ENCODE peak calls at places on chromosomes 13 and 19, in seven cellular contexts. U is activated CD4-positive, alpha-beta T cell treated with anti-CD3 and anti-CD28 coated beads, Interleukin-2, amount 50 U/mL, for 1 hour; J is DMS53; B is CD8-positive, alpha-beta T cell; F is tibial artery; H is left colon; Q is hypothalamus. K is an unnamed sample.
A peak's percentile ranks its signal among the peaks of the same experiment; 100 is the strongest.

GRCh38 chr13:27644302-27644701 is 22.6 kb downstream of the POLR1D start:
- DNase-seq in Q (no peak), J (no peak), U (no peak), F (no peak), H (no peak), B (no peak), K (no peak)

GRCh38 chr19:45972081-45972943 is 1.4 kb downstream of the NOVA2 start:
- DNase-seq in F (no peak), J (peak; percentile 22), Q (no peak), U (peak; percentile 16), B (no peak), H (no peak), K (no peak)

GRCh38 chr19:29940971-29941585 is 961 bp upstream of the URI1 start:
- DNase-seq in H (no peak), J (no peak), B (no peak), U (no peak), F (no peak), Q (no peak), K (no peak)

GRCh38 chr13:37618554-37618953 is 20.0 kb upstream of the POSTN start:
- DNase-seq in J (no peak), H (no peak), Q (no peak), U (no peak), B (no peak), F (no peak), K (no peak)

GRCh38 chr13:114213980-114214379 is 20.7 kb upstream of the CDC16 start:
- DNase-seq in J (no peak), B (no peak), H (no peak), F (no peak), Q (no peak), U (no peak), K (no peak)

GRCh38 chr19:7831452-7831851 is 1.4 kb downstream of the EVI5L start:
- DNase-seq in Q (no peak), B (no peak), U (no peak), J (no peak), F (no peak), H (no peak), K (no peak)

GRCh38 chr19:694481-695349 is 537 bp downstream of the PRSS57 start:
- DNase-seq in U (no peak), H (no peak), J (no peak), B (no peak), F (no peak), Q (no peak), K (no peak)

GRCh38 chr19:46049597-46049996 is 8.8 kb upstream of the IGFL4 start:
- DNase-seq in J (no peak), U (no peak), B (no peak), H (no peak), Q (no peak), F (no peak), K (no peak)

GRCh38 chr19:47806435-47806834 is 2.1 kb upstream of the TPRX1 start:
- DNase-seq in B (no peak), J (no peak), U (no peak), H (no peak), F (no peak), Q (no peak), K (no peak)

GRCh38 chr19:41328818-41329220 is 18.8 kb downstream of the CCDC97 start:
- DNase-seq in J (no peak), H (no peak), Q (peak; percentile 26), B (no peak), U (no peak), F (no peak), K (no peak)

GRCh38 chr13:107743983-107744382 is 471.4 kb downstream of the LIG4 start:
- DNase-seq in J (no peak), H (no peak), U (no peak), Q (no peak), B (no peak), F (no peak), K (no peak)

GRCh38 chr19:29562299-29563297 is 36.8 kb downstream of the VSTM2B start:
- DNase-seq in Q (no peak), J (no peak), F (peak; percentile 47), B (no peak), H (no peak), U (no peak), K (no peak)

GRCh38 chr19:42216653-42217521 is 590 bp downstream of the DEDD2 start:
- DNase-seq in U (peak; percentile 20), Q (peak; percentile 37), B (no peak), H (peak; percentile 62), J (peak; percentile 78), F (peak; percentile 78), K (no peak)

GRCh38 chr13:31322025-31322424 is 122.2 kb downstream of the B3GLCT start:
- DNase-seq in U (no peak), H (no peak), J (no peak), B (no peak), Q (no peak), F (no peak), K (no peak)

GRCh38 chr13:93029536-93029935 is 197.1 kb upstream of the GPC6 start:
- DNase-seq in H (no peak), J (no peak), Q (no peak), U (no peak), B (no peak), F (no peak), K (no peak)

GRCh38 chr13:22082030-22082429 is 411.2 kb downstream of the FGF9 start:
- DNase-seq in H (no peak), U (no peak), B (no peak), F (no peak), Q (no peak), J (peak; percentile 77), K (no peak)

GRCh38 chr19:49595006-49595818 is 4.2 kb downstream of the PRR12 start:
- DNase-seq in J (no peak), H (no peak), U (no peak), Q (no peak), F (no peak), B (no peak), K (no peak)

GRCh38 chr13:99694251-99694650 is 193.0 kb downstream of the TM9SF2 start:
- DNase-seq in H (no peak), J (no peak), Q (no peak), U (no peak), B (no peak), F (no peak), K (no peak)

GRCh38 chr13:30978981-30979956 is 46.8 kb downstream of the TEX26 start:
- DNase-seq in H (peak; percentile 73), F (no peak), J (peak; percentile 67), Q (peak; percentile 13), U (peak; percentile 26), B (no peak), K (no peak)

GRCh38 chr19:1259206-1259872 is 9.8 kb upstream of the CIRBP start:
- DNase-seq in B (peak; percentile 56), Q (no peak), H (peak; percentile 87), J (peak; percentile 78), F (peak; percentile 87), U (peak; percentile 58), K (peak; percentile 34)

GRCh38 chr19:48720251-48720612 is 707 bp upstream of the MAMSTR start:
- DNase-seq in F (no peak), B (no peak), U (no peak), H (no peak), J (no peak), Q (no peak), K (no peak)

GRCh38 chr19:36009220-36009619 is 607 bp upstream of the SYNE4 start:
- DNase-seq in J (peak; percentile 94), B (no peak), H (peak; percentile 77), Q (peak; percentile 37), U (peak; percentile 42), F (peak; percentile 88), K (no peak)

GRCh38 chr19:15449620-15450527 is at the start of gene WIZ:
- DNase-seq in J (peak; percentile 80), B (peak; percentile 75), H (peak; percentile 92), Q (peak; percentile 71), U (peak; percentile 85), F (peak; percentile 90), K (peak; percentile 30)

GRCh38 chr13:46721054-46721453 is 75.9 kb downstream of the ESD start:
- DNase-seq in F (no peak), J (peak; percentile 56), H (peak; percentile 64), B (peak; percentile 1), Q (no peak), U (peak; percentile 49), K (no peak)

GRCh38 chr19:1227655-1228054 is 10.2 kb downstream of the CBARP start:
- DNase-seq in B (no peak), U (no peak), F (no peak), Q (no peak), J (no peak), H (peak; percentile 62), K (no peak)

GRCh38 chr19:1852294-1852646 is 4.0 kb upstream of the REXO1 start:
- DNase-seq in J (no peak), U (peak; percentile 36), F (no peak), B (no peak), H (no peak), Q (no peak), K (no peak)

GRCh38 chr19:53579518-53579917 is 41.6 kb downstream of the ZNF331 start:
- DNase-seq in F (no peak), H (no peak), Q (no peak), J (no peak), B (no peak), U (no peak), K (no peak)

GRCh38 chr19:3413796-3414327 is 47.5 kb downstream of the NFIC start:
- DNase-seq in U (no peak), F (no peak), J (peak; percentile 62), H (no peak), B (no peak), Q (no peak), K (no peak)

GRCh38 chr13:85313761-85314503 is 485.3 kb downstream of the SLITRK6 start:
- DNase-seq in B (no peak), H (no peak), Q (no peak), J (peak; percentile 37), U (no peak), F (no peak), K (no peak)